ENCODE peak calls at places on chromosome 2, in seven cellular contexts. I is pons; L is KG1; C is GM10248; M is T-helper 1 cell; K is GM20000; F is activated CD4-positive, alpha-beta T cell treated with anti-CD3 and anti-CD28 coated beads, Interleukin-2, amount 50 U/mL, for 1 hour. T is an unnamed sample.

GRCh38 chr2:69217333-69218080 is 169.5 kb downstream of the GFPT1 start:
- DNase-seq in F (no peak), C (no peak), L (no peak), K (no peak), M (no peak), I (no peak), T (no peak)

GRCh38 chr2:213846856-213847255 is 562.6 kb downstream of the SPAG16 start:
- DNase-seq in I (no peak), K (no peak), M (no peak), C (no peak), L (no peak), F (no peak), T (no peak)

GRCh38 chr2:37916512-37917082 is 8.5 kb upstream of the RMDN2 start:
- DNase-seq in I (peak), K (no peak), L (no peak), F (no peak), M (no peak), C (no peak), T (no peak)

GRCh38 chr2:9110893-9111569 is 95.6 kb upstream of the ASAP2 start:
- DNase-seq in I (no peak), M (no peak), L (no peak), F (no peak), C (no peak), K (no peak), T (no peak)

GRCh38 chr2:207914716-207915115 is 110.6 kb downstream of the PLEKHM3 start:
- DNase-seq in M (no peak), C (no peak), L (no peak), F (no peak), K (no peak), I (no peak), T (no peak)

GRCh38 chr2:240648650-240649275 is 23.5 kb downstream of the GPR35 start:
- DNase-seq in K (peak), M (no peak), I (no peak), F (no peak), L (no peak), C (peak), T (no peak)

GRCh38 chr2:71611781-71612545 is 158.6 kb downstream of the DYSF start:
- DNase-seq in L (no peak), K (no peak), C (no peak), F (no peak), M (no peak), I (no peak), T (no peak)

GRCh38 chr2:74516070-74516633 is 1.9 kb downstream of the TLX2 start:
- DNase-seq in C (peak), M (peak), K (peak), F (peak), L (no peak), I (no peak), T (no peak)

GRCh38 chr2:173884403-173884802 is 80.8 kb downstream of the SP3 start:
- DNase-seq in L (no peak), M (no peak), I (peak), C (no peak), F (peak), K (no peak), T (peak)

GRCh38 chr2:216842634-216843033 is 17.2 kb downstream of the TNP1 start:
- DNase-seq in C (no peak), M (no peak), L (no peak), K (no peak), I (no peak), F (no peak), T (no peak)

GRCh38 chr2:5067816-5068215 is 624.4 kb upstream of the SOX11 start:
- DNase-seq in M (no peak), F (no peak), K (no peak), I (no peak), C (no peak), L (no peak), T (no peak)

GRCh38 chr2:135997380-135997779 is 12.0 kb upstream of the DARS1 start:
- DNase-seq in I (peak), F (no peak), M (no peak), K (peak), L (no peak), C (peak), T (peak)

T was measured in NAMALWA.